ENCODE peak calls at places on chromosomes 12 and 14, in nine cellular contexts. H is A549, Q is Kasumi-1, Z is C1 segment of cervical spinal cord, J is NAMALWA, K is renal cortical epithelial cell, A is progenitor cell of endocrine pancreas, F is Calu3, I is foreskin fibroblast. M is an unnamed sample.

GRCh38 chr12:100566887-100567637 is 6.4 kb upstream of the GAS2L3 start:
- DNase-seq in H (no peak), Q (no peak), Z (peak; percentile 45), J (no peak), K (peak; percentile 45), A (no peak), F (no peak), I (peak; percentile 48), M (peak; percentile 71)

GRCh38 chr14:105414456-105415371 is 4.9 kb upstream of the MTA1 start:
- DNase-seq in H (peak; percentile 82), Q (peak; percentile 66), Z (peak; percentile 52), J (peak; percentile 32), K (peak; percentile 10), A (peak; percentile 59), F (peak; percentile 62), I (peak; percentile 73), M (no peak)

GRCh38 chr12:24948816-24949722 is at the start of gene BCAT1:
- DNase-seq in H (peak; percentile 65), Q (peak; percentile 81), Z (peak; percentile 27), J (peak; percentile 93), K (peak; percentile 27), A (peak; percentile 69), F (peak; percentile 9), I (peak; percentile 82), M (no peak)

GRCh38 chr14:67436006-67436866 is 24.3 kb upstream of the PLEK2 start:
- DNase-seq in H (no peak), Q (no peak), Z (peak; percentile 56), J (no peak), K (no peak), A (no peak), F (no peak), I (no peak), M (no peak)

GRCh38 chr12:124841558-124841945 is 22.1 kb downstream of the SCARB1 start:
- DNase-seq in H (no peak), Q (no peak), Z (no peak), J (no peak), K (no peak), A (no peak), F (no peak), I (no peak), M (no peak)

GRCh38 chr12:56631790-56632700 is 1.9 kb upstream of the BAZ2A start:
- DNase-seq in H (peak; percentile 60), Q (peak; percentile 31), Z (peak; percentile 31), J (peak; percentile 72), K (peak; percentile 25), A (peak; percentile 25), F (peak; percentile 75), I (peak; percentile 50), M (no peak)

GRCh38 chr12:76588881-76589565 is 29.5 kb upstream of the OSBPL8 start:
- DNase-seq in H (no peak), Q (peak; percentile 60), Z (no peak), J (no peak), K (peak; percentile 72), A (no peak), F (no peak), I (peak; percentile 83), M (no peak)

GRCh38 chr12:51071663-51072062 is 11.7 kb downstream of the CSRNP2 start:
- DNase-seq in H (no peak), Q (no peak), Z (no peak), J (no peak), K (no peak), A (no peak), F (no peak), I (no peak), M (no peak)

GRCh38 chr14:102927878-102928411 is 5.5 kb downstream of the AMN start:
- DNase-seq in H (no peak), Q (peak; percentile 27), Z (no peak), J (no peak), K (no peak), A (no peak), F (peak; percentile 37), I (no peak), M (no peak)

GRCh38 chr12:47238665-47239064 is 158.9 kb upstream of the AMIGO2 start:
- DNase-seq in H (no peak), Q (no peak), Z (no peak), J (no peak), K (peak; percentile 42), A (no peak), F (no peak), I (no peak), M (no peak)